ENCODE peak calls at places on chromosomes 5 and 9, in four cellular contexts. U is spleen, E is H7, W is aorta. Y is an unnamed sample.

GRCh38 chr5:154764967-154765366 is 9.8 kb downstream of the LARP1 start:
- DNase-seq in U (no peak), E (no peak), W (no peak), Y (no peak)

GRCh38 chr5:65137631-65138030 is 344.1 kb downstream of the ADAMTS6 start:
- DNase-seq in U (no peak), E (no peak), W (no peak), Y (no peak)

GRCh38 chr9:31608413-31608812 is 776.0 kb upstream of the ACO1 start:
- DNase-seq in U (no peak), E (no peak), W (no peak), Y (no peak)

GRCh38 chr5:54990751-54991349 is 5.5 kb upstream of the ESM1 start:
- DNase-seq in U (no peak), E (no peak), W (no peak), Y (no peak)

GRCh38 chr9:93276973-93277372 is 93.0 kb downstream of the WNK2 start:
- DNase-seq in U (no peak), E (no peak), W (no peak), Y (no peak)

GRCh38 chr5:135747824-135748223 is 86.6 kb upstream of the SLC25A48 start:
- DNase-seq in U (no peak), E (no peak), W (no peak), Y (no peak)

GRCh38 chr5:152542741-152543140 is 137.7 kb upstream of the NMUR2 start:
- DNase-seq in U (no peak), E (peak), W (no peak), Y (peak)

GRCh38 chr5:132094393-132095076 is 20.9 kb downstream of the CSF2 start:
- DNase-seq in U (peak), E (no peak), W (no peak), Y (no peak)

GRCh38 chr5:133309981-133310630 is 258.3 kb downstream of the HSPA4 start:
- DNase-seq in U (no peak), E (no peak), W (no peak), Y (no peak)

DNA sequence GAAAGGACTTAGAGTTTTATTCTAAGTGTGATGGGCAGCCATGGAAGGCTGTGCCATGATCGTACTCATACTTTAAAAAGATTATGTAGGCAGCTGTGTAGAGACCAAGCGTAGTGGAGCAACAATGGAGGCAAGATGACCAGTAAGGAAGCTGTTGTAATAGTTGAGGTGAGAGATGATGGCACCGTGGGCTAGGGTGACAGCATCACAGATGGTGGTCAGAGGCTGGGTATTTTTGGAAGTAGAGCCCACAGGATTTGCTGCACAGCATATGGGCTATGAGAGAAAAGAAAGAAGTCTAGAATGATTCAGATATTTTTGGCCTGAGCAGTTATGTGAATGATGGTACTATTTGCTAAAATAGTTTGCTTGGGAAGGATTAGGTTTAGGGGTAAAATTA is 7.7 kb downstream of the ARHGAP26 start:
- DNase-seq in U (no peak), E (no peak), W (no peak), Y (no peak)
- H3K4me3 ChIP-seq in U (no peak), E (no peak), W (no peak), Y (no peak)

DNA sequence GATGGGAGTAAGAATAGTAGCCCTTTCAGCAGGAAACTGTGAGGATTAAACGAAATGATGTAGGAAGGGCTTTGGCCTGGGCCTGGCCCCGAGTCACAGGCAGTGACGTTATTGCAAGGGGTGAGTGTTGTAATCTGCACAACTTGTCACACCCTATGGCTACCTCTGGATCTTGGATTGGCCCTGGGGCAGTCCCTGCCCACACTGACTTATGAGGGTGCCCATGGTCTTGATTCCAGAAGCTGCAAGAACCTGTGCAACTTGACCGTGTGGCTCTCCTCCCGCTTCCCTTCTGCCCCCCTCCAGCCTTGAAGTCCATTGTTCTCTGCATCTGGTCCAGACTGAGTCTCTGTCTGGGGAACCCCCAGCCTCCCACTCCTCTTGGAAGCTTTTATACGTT is 771 bp upstream of the PCDH12 start:
- DNase-seq in U (no peak), E (peak), W (no peak), Y (peak)
- H3K4me3 ChIP-seq in U (no peak), E (no peak), W (no peak), Y (no peak)

DNA sequence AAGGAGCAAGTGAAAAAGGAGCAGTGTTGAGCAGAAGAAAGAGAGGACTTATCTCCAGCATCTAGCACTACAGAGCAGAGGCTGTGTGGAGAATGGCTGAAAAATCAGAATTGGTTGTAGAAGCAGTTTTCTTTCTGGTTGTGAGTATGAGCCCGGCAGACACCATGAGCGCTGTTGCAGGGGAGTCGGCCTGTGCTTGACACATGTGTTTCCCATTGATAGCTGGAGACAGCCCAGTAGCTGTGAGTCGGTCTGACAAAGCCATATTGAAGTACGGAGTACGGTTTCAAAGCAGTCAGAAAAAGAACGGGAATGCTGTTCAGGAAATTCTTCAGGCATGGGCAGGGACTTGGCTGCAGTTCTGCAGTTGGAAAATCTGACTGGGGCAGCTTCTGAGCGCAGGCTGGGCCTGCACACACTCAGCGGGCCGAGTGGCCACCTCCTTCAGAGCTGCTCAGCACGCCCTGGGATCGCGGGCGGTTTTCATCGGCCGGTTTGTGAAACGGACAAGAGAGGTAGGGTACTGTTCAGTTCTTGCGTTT is at the start of gene SGCD:
- DNase-seq in U (no peak), E (peak), W (peak), Y (peak)
- H3K4me3 ChIP-seq in U (peak), E (no peak), W (peak), Y (peak)

GRCh38 chr5:61167382-61167781 is 5.1 kb upstream of the SMIM15 start:
- DNase-seq in U (no peak), E (peak), W (no peak), Y (no peak)

GRCh38 chr5:61160497-61160896 is 1.8 kb downstream of the SMIM15 start:
- DNase-seq in U (no peak), E (no peak), W (no peak), Y (no peak)

GRCh38 chr5:61162832-61163567 is 732 bp upstream of the SMIM15 start:
- DNase-seq in U (no peak), E (peak), W (no peak), Y (peak)

GRCh38 chr5:61162010-61162831 is at the start of gene SMIM15:
- DNase-seq in U (peak), E (peak), W (peak), Y (peak)

GRCh38 chr5:61163905-61164304 is 1.6 kb upstream of the SMIM15 start:
- DNase-seq in U (no peak), E (peak), W (no peak), Y (no peak)
- H3K4me3 ChIP-seq in U (no peak), E (no peak), W (no peak), Y (no peak)

GRCh38 chr5:124641154-124641792 is 105.2 kb downstream of the ZNF608 start:
- DNase-seq in U (no peak), E (no peak), W (no peak), Y (no peak)
- H3K4me3 ChIP-seq in U (no peak), E (no peak), W (no peak), Y (no peak)

GRCh38 chr5:14107536-14107935 is 35.6 kb upstream of the TRIO start:
- DNase-seq in U (no peak), E (no peak), W (no peak), Y (no peak)

GRCh38 chr5:14110196-14110595 is 32.9 kb upstream of the TRIO start:
- DNase-seq in U (no peak), E (no peak), W (no peak), Y (no peak)

GRCh38 chr5:14109771-14110170 is 33.4 kb upstream of the TRIO start:
- DNase-seq in U (no peak), E (no peak), W (no peak), Y (no peak)

GRCh38 chr5:14109041-14109747 is 33.9 kb upstream of the TRIO start:
- DNase-seq in U (no peak), E (no peak), W (peak), Y (no peak)

DNA sequence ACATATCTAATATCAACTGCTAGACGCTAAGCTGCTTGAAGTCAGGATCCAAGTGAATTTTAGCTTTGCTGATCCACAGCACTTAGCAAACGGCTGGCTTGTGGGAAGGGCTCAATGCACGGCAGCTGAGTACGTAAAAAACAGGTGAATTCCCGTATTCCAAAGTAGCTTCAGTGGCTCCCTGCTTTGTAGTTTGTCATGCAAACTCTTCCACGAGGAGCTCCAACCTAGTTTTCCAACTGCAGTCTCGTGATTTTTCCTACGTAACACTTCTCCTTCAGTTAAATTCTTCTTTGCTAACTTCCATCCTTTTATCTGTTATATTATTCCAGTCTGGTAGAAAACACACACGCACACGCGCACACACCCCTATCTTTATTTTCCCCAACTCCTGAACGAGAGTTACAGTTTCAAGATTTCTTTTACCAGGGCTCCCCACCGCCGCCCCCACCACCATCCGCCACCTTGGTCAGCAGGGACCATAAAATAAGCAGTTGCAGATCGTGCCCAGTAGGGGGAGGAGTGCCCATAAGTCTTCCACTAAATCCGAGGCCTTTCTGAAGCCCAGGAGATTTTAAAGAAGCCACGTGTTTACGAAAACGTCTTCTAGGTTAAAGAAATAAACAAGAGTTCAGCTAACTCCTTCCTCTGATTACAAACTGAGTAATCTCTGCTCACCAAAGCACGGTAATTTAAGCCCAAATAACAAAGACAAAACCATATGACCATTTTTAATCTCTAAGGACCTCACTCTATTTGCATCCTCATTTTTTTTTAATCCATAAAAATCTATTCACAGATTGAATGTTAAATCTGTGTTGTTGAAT is 34.8 kb upstream of the TRIO start:
- DNase-seq in U (no peak), E (peak), W (peak), Y (peak)
- H3K4me3 ChIP-seq in U (no peak), E (peak), W (peak), Y (peak)

GRCh38 chr9:19471737-19472648 is 63.2 kb downstream of the ACER2 start:
- DNase-seq in U (peak), E (peak), W (peak), Y (peak)
- H3K4me3 ChIP-seq in U (no peak), E (no peak), W (no peak), Y (no peak)

GRCh38 chr5:980001-980588 is 28.5 kb upstream of the NKD2 start:
- DNase-seq in U (no peak), E (peak), W (no peak), Y (no peak)
- H3K4me3 ChIP-seq in U (no peak), E (no peak), W (no peak), Y (no peak)

GRCh38 chr5:148828461-148829247 is 2.2 kb downstream of the ADRB2 start:
- DNase-seq in U (no peak), E (no peak), W (no peak), Y (no peak)

GRCh38 chr5:148827723-148828122 is 1.3 kb downstream of the ADRB2 start:
- DNase-seq in U (no peak), E (no peak), W (no peak), Y (no peak)

GRCh38 chr5:148830220-148830619 is 3.8 kb downstream of the ADRB2 start:
- DNase-seq in U (no peak), E (no peak), W (no peak), Y (no peak)

GRCh38 chr5:148829734-148830133 is 3.3 kb downstream of the ADRB2 start:
- DNase-seq in U (no peak), E (no peak), W (no peak), Y (no peak)

GRCh38 chr5:148829248-148829594 is 2.8 kb downstream of the ADRB2 start:
- DNase-seq in U (no peak), E (no peak), W (no peak), Y (no peak)
- H3K4me3 ChIP-seq in U (peak), E (no peak), W (no peak), Y (peak)

Y was measured in right cardiac atrium.